ENCODE peak calls at places on chromosomes 6 and 20, in four cellular contexts. E is activated CD8-positive, alpha-beta memory T cell treated with anti-CD3 and anti-CD28 coated beads for 4 hours; F is naive thymus-derived CD8-positive, alpha-beta T cell; L is activated gamma-delta T cell treated with anti-CD3 and anti-CD28 coated beads, Interleukin-2, amount 50 U/mL, for 16 hours. U is an unnamed sample.

GRCh38 chr6:104625536-104625935 is 234.2 kb downstream of the HACE1 start:
- DNase-seq in F (no peak), L (no peak), E (no peak), U (no peak)

GRCh38 chr20:61828891-61829290 is 236.8 kb downstream of the TAF4 start:
- DNase-seq in E (no peak), L (no peak), F (no peak), U (no peak)

GRCh38 chr20:48177058-48177457 is 391.8 kb upstream of the SULF2 start:
- DNase-seq in F (no peak), E (no peak), L (no peak), U (no peak)

GRCh38 chr6:33904050-33904827 is 100.4 kb upstream of the MLN start:
- DNase-seq in L (peak), E (peak), F (peak), U (no peak)

GRCh38 chr20:35368616-35369423 is 43.0 kb downstream of the UQCC1 start:
- DNase-seq in F (no peak), E (no peak), L (no peak), U (no peak)

GRCh38 chr6:3987072-3987471 is 91.9 kb downstream of the FAM217A start:
- DNase-seq in E (no peak), F (no peak), L (no peak), U (no peak)

GRCh38 chr20:49603209-49603627 is 35.3 kb upstream of the PTGIS start:
- DNase-seq in L (no peak), F (no peak), E (no peak), U (no peak)

GRCh38 chr6:158347335-158347734 is 35.1 kb downstream of the TULP4 start:
- DNase-seq in E (no peak), L (no peak), F (no peak), U (no peak)

U was measured in NCI-H2227 treated with DMSO at 0.1 percent for 48 hours.